ENCODE peak calls at places on chromosomes 11 and 22, in ten cellular contexts. J, N, S, A, M, O, T, I, F and Z are unnamed samples.

GRCh38 chr11:96156379-96156722 is 186.6 kb downstream of the MAML2 start:
- DNase-seq in T (no peak), A (no peak), F (no peak), O (no peak), J (no peak), N (no peak), M (no peak), I (no peak), S (no peak), Z (no peak)

GRCh38 chr22:48052621-48052890 is 1290.1 kb downstream of the TBC1D22A start:
- DNase-seq in T (no peak), O (no peak), S (no peak), N (no peak), A (no peak), I (no peak), F (no peak), J (no peak), M (no peak), Z (no peak)

GRCh38 chr11:119340335-119341221 is at the start of gene C1QTNF5:
- DNase-seq in T (no peak), M (no peak), O (peak), F (no peak), S (no peak), N (peak), A (peak), J (no peak), I (no peak), Z (peak)

GRCh38 chr11:36264601-36265344 is 24.5 kb downstream of the COMMD9 start:
- DNase-seq in A (no peak), T (no peak), F (peak), N (no peak), I (no peak), M (no peak), S (no peak), J (no peak), O (no peak), Z (no peak)

GRCh38 chr11:129368889-129369672 is 6.6 kb upstream of the BARX2 start:
- DNase-seq in F (no peak), I (no peak), O (no peak), A (no peak), M (no peak), S (no peak), T (no peak), J (no peak), N (no peak), Z (no peak)

GRCh38 chr11:69630009-69630870 is 10.7 kb upstream of the CCND1 start:
- DNase-seq in T (no peak), S (no peak), I (no peak), M (no peak), O (no peak), A (no peak), J (no peak), F (peak), N (no peak), Z (no peak)

GRCh38 chr11:27913650-27914049 is 194.3 kb downstream of the KIF18A start:
- DNase-seq in F (no peak), I (no peak), N (peak), A (no peak), O (peak), T (no peak), J (peak), S (no peak), M (no peak), Z (no peak)

GRCh38 chr11:119852741-119853140 is 123.7 kb upstream of the NECTIN1 start:
- DNase-seq in F (no peak), O (no peak), T (no peak), A (no peak), I (no peak), J (no peak), N (no peak), M (no peak), S (no peak), Z (no peak)

GRCh38 chr22:26606611-26607010 is 11.2 kb downstream of the CRYBB1 start:
- DNase-seq in O (peak), F (no peak), N (peak), T (no peak), S (no peak), A (no peak), I (no peak), M (no peak), J (peak), Z (no peak)

GRCh38 chr11:8523396-8523795 is 70.6 kb downstream of the STK33 start:
- DNase-seq in T (no peak), J (no peak), N (no peak), A (no peak), O (no peak), I (no peak), M (no peak), S (no peak), F (no peak), Z (no peak)

GRCh38 chr22:41256898-41257260 is 16.1 kb upstream of the CHADL start:
- DNase-seq in A (peak), O (peak), I (no peak), T (no peak), M (no peak), F (no peak), S (no peak), J (peak), N (peak), Z (no peak)

GRCh38 chr22:19766506-19767426 is 6.2 kb downstream of the TBX1 start:
- DNase-seq in M (peak), J (no peak), T (no peak), F (no peak), A (no peak), S (peak), N (no peak), I (peak), O (no peak), Z (peak)

GRCh38 chr22:32527756-32528155 is 53.1 kb downstream of the FBXO7 start:
- DNase-seq in T (no peak), F (no peak), M (no peak), N (no peak), S (no peak), O (no peak), I (no peak), A (no peak), J (no peak), Z (no peak)

GRCh38 chr11:2599561-2600189 is 100.1 kb downstream of the KCNQ1OT1 start:
- DNase-seq in M (no peak), T (no peak), S (no peak), J (no peak), I (no peak), A (no peak), N (no peak), F (no peak), O (no peak), Z (no peak)

GRCh38 chr22:37516456-37516855 is 2.8 kb downstream of the CARD10 start:
- DNase-seq in T (no peak), A (no peak), F (no peak), J (no peak), S (no peak), N (no peak), M (no peak), O (no peak), I (no peak), Z (no peak)

GRCh38 chr22:42844756-42845155 is 12.3 kb downstream of the ARFGAP3 start:
- DNase-seq in S (no peak), I (no peak), T (no peak), A (no peak), N (no peak), F (no peak), O (peak), M (no peak), J (no peak), Z (peak)